ENCODE peak calls at places on chromosomes 4 and X, in four cellular contexts. One of them, this sample, is unnamed. For H3K4me1, the result is how much of the 10 kb centered on the place peaks cover.

GRCh38 chrX:41119803-41120202 is 34.6 kb downstream of the USP9X start:
- DNase-seq in SK-N-SH: no peak
- DNase-seq in fibroblast of lung: no peak
- DNase-seq in mesenchymal stem cell: no peak
- DNase-seq in this sample: no peak

GRCh38 chr4:150582881-150583286 is 933 bp downstream of the MAB21L2 start:
- DNase-seq in SK-N-SH: peak
- DNase-seq in fibroblast of lung: peak
- DNase-seq in mesenchymal stem cell: peak
- DNase-seq in this sample: peak

GRCh38 chrX:131831185-131831520 is 191.9 kb upstream of the STK26 start:
- DNase-seq in SK-N-SH: no peak
- DNase-seq in fibroblast of lung: no peak
- DNase-seq in mesenchymal stem cell: no peak
- DNase-seq in this sample: no peak

GRCh38 chr4:158461336-158461735 is 60.3 kb upstream of the RXFP1 start:
- DNase-seq in SK-N-SH: no peak
- DNase-seq in fibroblast of lung: no peak
- DNase-seq in mesenchymal stem cell: no peak
- DNase-seq in this sample: no peak

GRCh38 chr4:122854860-122855259 is 28.2 kb downstream of the FGF2 start:
- DNase-seq in mesenchymal stem cell: no peak
- DNase-seq in SK-N-SH: no peak
- DNase-seq in fibroblast of lung: no peak
- DNase-seq in this sample: peak

GRCh38 chrX:150897371-150898319 is 823 bp downstream of the CD99L2 start:
- DNase-seq in fibroblast of lung: peak
- DNase-seq in SK-N-SH: peak
- DNase-seq in mesenchymal stem cell: peak
- DNase-seq in this sample: peak

GRCh38 chrX:74614193-74614909 is at the start of gene RLIM:
- DNase-seq in mesenchymal stem cell: peak
- DNase-seq in fibroblast of lung: peak
- DNase-seq in SK-N-SH: peak
- DNase-seq in this sample: peak

GRCh38 chrX:73214366-73215094 is at the start of gene NAP1L2:
- DNase-seq in mesenchymal stem cell: no peak
- DNase-seq in SK-N-SH: no peak
- DNase-seq in fibroblast of lung: no peak
- DNase-seq in this sample: peak

GRCh38 chrX:18354369-18355329 is at the start of gene SCML2:
- DNase-seq in fibroblast of lung: peak
- DNase-seq in mesenchymal stem cell: peak
- DNase-seq in SK-N-SH: peak
- DNase-seq in this sample: peak
- H3K4me3 ChIP-seq in fibroblast of lung: peak
- H3K4me3 ChIP-seq in mesenchymal stem cell: peak
- H3K4me3 ChIP-seq in SK-N-SH: peak
- H3K4me3 ChIP-seq in this sample: peak

GRCh38 chr4:147816382-147817254 is 84.7 kb downstream of the ARHGAP10 start:
- DNase-seq in mesenchymal stem cell: no peak
- DNase-seq in SK-N-SH: no peak
- DNase-seq in fibroblast of lung: no peak
- DNase-seq in this sample: no peak
- H3K4me1 ChIP-seq in mesenchymal stem cell: under half
- H3K4me1 ChIP-seq in SK-N-SH: under half
- H3K4me1 ChIP-seq in fibroblast of lung: under half
- H3K4me1 ChIP-seq in this sample: under half

GRCh38 chrX:39773923-39774803 is 323.6 kb downstream of the BCOR start:
- DNase-seq in mesenchymal stem cell: peak
- DNase-seq in fibroblast of lung: peak
- DNase-seq in SK-N-SH: no peak
- DNase-seq in this sample: no peak

GRCh38 chrX:39772057-39772832 is 325.5 kb downstream of the BCOR start:
- DNase-seq in SK-N-SH: no peak
- DNase-seq in fibroblast of lung: peak
- DNase-seq in mesenchymal stem cell: peak
- DNase-seq in this sample: no peak

GRCh38 chrX:39774804-39775112 is 323.0 kb downstream of the BCOR start:
- DNase-seq in mesenchymal stem cell: no peak
- DNase-seq in SK-N-SH: no peak
- DNase-seq in fibroblast of lung: no peak
- DNase-seq in this sample: no peak

GRCh38 chrX:39771089-39771488 is 326.7 kb downstream of the BCOR start:
- DNase-seq in SK-N-SH: no peak
- DNase-seq in mesenchymal stem cell: no peak
- DNase-seq in fibroblast of lung: no peak
- DNase-seq in this sample: no peak

GRCh38 chrX:39773150-39773549 is 324.6 kb downstream of the BCOR start:
- DNase-seq in fibroblast of lung: no peak
- DNase-seq in mesenchymal stem cell: no peak
- DNase-seq in SK-N-SH: no peak
- DNase-seq in this sample: no peak
- H3K9ac ChIP-seq in fibroblast of lung: no peak
- H3K9ac ChIP-seq in mesenchymal stem cell: no peak
- H3K9ac ChIP-seq in SK-N-SH: no peak
- H3K9ac ChIP-seq in this sample: no peak

GRCh38 chr4:82989567-82990429 is 20.8 kb downstream of the LIN54 start:
- DNase-seq in fibroblast of lung: peak
- DNase-seq in SK-N-SH: no peak
- DNase-seq in mesenchymal stem cell: peak
- DNase-seq in this sample: peak
- H3K4me3 ChIP-seq in fibroblast of lung: no peak
- H3K4me3 ChIP-seq in SK-N-SH: no peak
- H3K4me3 ChIP-seq in mesenchymal stem cell: peak
- H3K4me3 ChIP-seq in this sample: no peak

GRCh38 chr4:67575232-67575888 is 16.8 kb downstream of the STAP1 start:
- DNase-seq in fibroblast of lung: no peak
- DNase-seq in SK-N-SH: no peak
- DNase-seq in mesenchymal stem cell: no peak
- DNase-seq in this sample: no peak
- H3K4me1 ChIP-seq in fibroblast of lung: under half
- H3K4me1 ChIP-seq in SK-N-SH: under half
- H3K4me1 ChIP-seq in mesenchymal stem cell: under half
- H3K4me1 ChIP-seq in this sample: under half

GRCh38 chr4:38752393-38752961 is 30.3 kb downstream of the TLR10 start:
- DNase-seq in SK-N-SH: no peak
- DNase-seq in mesenchymal stem cell: peak
- DNase-seq in fibroblast of lung: peak
- DNase-seq in this sample: peak
- H3K9ac ChIP-seq in SK-N-SH: no peak
- H3K9ac ChIP-seq in mesenchymal stem cell: peak
- H3K9ac ChIP-seq in fibroblast of lung: no peak
- H3K9ac ChIP-seq in this sample: peak

GRCh38 chr4:87390931-87391782 is at the start of gene HSD17B11:
- DNase-seq in fibroblast of lung: peak
- DNase-seq in mesenchymal stem cell: peak
- DNase-seq in SK-N-SH: peak
- DNase-seq in this sample: peak

GRCh38 chr4:87391783-87392054 is 731 bp upstream of the HSD17B11 start:
- DNase-seq in SK-N-SH: peak
- DNase-seq in mesenchymal stem cell: no peak
- DNase-seq in fibroblast of lung: no peak
- DNase-seq in this sample: no peak

GRCh38 chr4:87387237-87387636 is 3.8 kb downstream of the HSD17B11 start:
- DNase-seq in mesenchymal stem cell: no peak
- DNase-seq in fibroblast of lung: no peak
- DNase-seq in SK-N-SH: no peak
- DNase-seq in this sample: no peak

DNA sequence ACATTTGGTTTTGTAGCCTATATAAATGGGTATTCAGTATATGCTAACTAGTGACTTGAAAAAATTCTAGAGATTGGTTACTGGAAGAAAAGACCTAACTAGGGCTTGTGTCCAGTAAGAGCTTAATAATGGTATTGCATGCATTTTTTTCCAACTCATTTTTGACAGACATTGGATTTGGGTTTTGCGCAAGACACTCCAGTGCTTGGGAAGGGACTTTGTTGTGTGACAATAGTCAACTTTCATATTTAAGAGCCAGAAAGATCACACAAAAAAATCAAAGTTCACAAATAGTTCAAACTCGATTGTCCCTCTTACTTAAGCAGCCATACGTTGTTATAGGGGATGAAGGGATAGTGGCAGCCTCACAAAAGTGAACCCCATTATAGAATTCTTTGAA is 1.2 kb upstream of the HSD17B11 start:
- DNase-seq in fibroblast of lung: no peak
- DNase-seq in SK-N-SH: no peak
- DNase-seq in mesenchymal stem cell: no peak
- DNase-seq in this sample: no peak
- H3K4me3 ChIP-seq in fibroblast of lung: no peak
- H3K4me3 ChIP-seq in SK-N-SH: no peak
- H3K4me3 ChIP-seq in mesenchymal stem cell: no peak
- H3K4me3 ChIP-seq in this sample: no peak

This sample was measured in adipocyte.